ENCODE peak calls at places on chromosomes 13 and 19, in four cellular contexts. Y, Z, A and J are unnamed samples.
A peak's percentile ranks its signal among the peaks of the same experiment; 100 is the strongest.

GRCh38 chr13:73194310-73194709 is 135.5 kb downstream of the KLF5 start:
- DNase-seq in Y (no peak), Z (peak; percentile 46), A (no peak), J (no peak)

GRCh38 chr13:27556109-27556508 is 64.2 kb downstream of the LNX2 start:
- DNase-seq in Y (no peak), Z (no peak), A (no peak), J (no peak)

GRCh38 chr13:44174769-44175425 is 198.7 kb upstream of the SERP2 start:
- DNase-seq in Y (no peak), Z (no peak), A (peak; percentile 28), J (no peak)

GRCh38 chr19:4714016-4714415 is 9.6 kb downstream of the DPP9 start:
- DNase-seq in Y (no peak), Z (no peak), A (no peak), J (no peak)

GRCh38 chr13:99404005-99404755 is 97.0 kb upstream of the GPR183 start:
- DNase-seq in Y (no peak), Z (no peak), A (no peak), J (no peak)

GRCh38 chr13:38872693-38873092 is 117.9 kb downstream of the STOML3 start:
- DNase-seq in Y (no peak), Z (peak; percentile 11), A (no peak), J (no peak)

GRCh38 chr13:99798756-99799155 is 172.8 kb downstream of the ZIC5 start:
- DNase-seq in Y (no peak), Z (no peak), A (no peak), J (no peak)

GRCh38 chr13:67229438-67230242 is 496 bp downstream of the PCDH9 start:
- DNase-seq in Y (no peak), Z (no peak), A (no peak), J (no peak)

GRCh38 chr13:108044929-108045328 is 170.4 kb downstream of the LIG4 start:
- DNase-seq in Y (no peak), Z (no peak), A (no peak), J (no peak)

GRCh38 chr19:8209111-8209964 is at the start of gene CERS4:
- DNase-seq in Y (peak; percentile 38), Z (peak; percentile 76), A (peak; percentile 77), J (no peak)

GRCh38 chr13:30169442-30169841 is 137.9 kb downstream of the KATNAL1 start:
- DNase-seq in Y (no peak), Z (no peak), A (no peak), J (no peak)

GRCh38 chr13:39106216-39106995 is 68.2 kb downstream of the NHLRC3 start:
- DNase-seq in Y (no peak), Z (peak; percentile 8), A (no peak), J (no peak)

GRCh38 chr13:44302233-44302632 is 71.4 kb upstream of the SERP2 start:
- DNase-seq in Y (no peak), Z (no peak), A (no peak), J (no peak)

GRCh38 chr13:98060282-98060681 is 82.6 kb upstream of the FARP1 start:
- DNase-seq in Y (no peak), Z (no peak), A (no peak), J (no peak)
- TF ChIP-seq CTCF in Y (no peak), Z (no peak), A (no peak), J (no peak)

DNA sequence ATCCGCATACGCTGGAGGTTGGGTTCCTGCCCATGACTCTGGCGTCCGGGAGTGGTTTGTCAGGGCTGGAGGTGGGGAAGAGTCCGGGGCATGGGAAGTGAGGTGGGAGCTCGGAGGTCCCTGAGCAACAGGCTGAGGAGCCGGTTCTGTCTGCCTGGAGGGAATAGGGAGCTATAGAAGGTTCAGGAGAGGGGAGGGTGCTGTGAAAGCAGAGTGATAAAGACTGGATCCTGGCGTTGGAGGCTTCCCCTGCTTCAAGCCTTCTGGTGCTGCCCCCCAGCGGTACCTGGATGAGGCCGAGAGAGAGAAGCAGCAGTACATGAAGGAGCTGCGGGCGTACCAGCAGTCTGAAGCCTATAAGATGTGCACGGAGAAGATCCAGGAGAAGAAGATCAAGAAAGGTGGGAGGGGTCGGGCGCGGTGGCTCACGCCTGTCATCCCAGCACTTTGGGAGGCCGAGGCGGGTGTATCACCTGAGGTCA is 2.6 kb downstream of the HMG20B start:
- DNase-seq in Y (no peak), Z (no peak), A (no peak), J (no peak)
- TF ChIP-seq CTCF in Y (no peak), Z (no peak), A (no peak), J (no peak)

GRCh38 chr19:6778386-6778785 is 5.9 kb downstream of the VAV1 start:
- DNase-seq in Y (no peak), Z (no peak), A (no peak), J (no peak)

GRCh38 chr19:6776999-6777398 is 4.5 kb downstream of the VAV1 start:
- DNase-seq in Y (no peak), Z (no peak), A (no peak), J (no peak)

GRCh38 chr19:6777434-6777833 is 4.9 kb downstream of the VAV1 start:
- DNase-seq in Y (no peak), Z (no peak), A (no peak), J (no peak)

GRCh38 chr19:6774821-6775707 is 2.6 kb downstream of the VAV1 start:
- DNase-seq in Y (no peak), Z (no peak), A (no peak), J (peak; percentile 57)

GRCh38 chr19:6779204-6779603 is 6.7 kb downstream of the VAV1 start:
- DNase-seq in Y (no peak), Z (no peak), A (no peak), J (no peak)
- TF ChIP-seq CTCF in Y (no peak), Z (no peak), A (no peak), J (no peak)

GRCh38 chr19:35959040-35959967 is 23.1 kb downstream of the LRFN3 start:
- DNase-seq in Y (no peak), Z (peak; percentile 56), A (no peak), J (no peak)
- TF ChIP-seq CTCF in Y (no peak), Z (peak; percentile 30), A (no peak), J (peak; percentile 29)

GRCh38 chr19:49799798-49800376 is 13.2 kb downstream of the FUZ start:
- DNase-seq in Y (no peak), Z (no peak), A (no peak), J (no peak)
- TF ChIP-seq CTCF in Y (no peak), Z (no peak), A (no peak), J (no peak)

GRCh38 chr19:30664358-30665058 is 292.3 kb downstream of the ZNF536 start:
- DNase-seq in Y (no peak), Z (no peak), A (no peak), J (peak; percentile 13)
- TF ChIP-seq CTCF in Y (no peak), Z (no peak), A (no peak), J (no peak)

GRCh38 chr19:41941410-41942202 is 13.4 kb upstream of the ERFL start:
- DNase-seq in Y (no peak), Z (no peak), A (no peak), J (no peak)

GRCh38 chr19:41945135-41945766 is 13.9 kb downstream of the RABAC1 start:
- DNase-seq in Y (no peak), Z (peak; percentile 83), A (no peak), J (peak; percentile 62)

GRCh38 chr19:41940443-41941409 is 12.5 kb upstream of the ERFL start:
- DNase-seq in Y (no peak), Z (no peak), A (no peak), J (no peak)

GRCh38 chr19:41939861-41940442 is 11.7 kb upstream of the ERFL start:
- DNase-seq in Y (no peak), Z (peak; percentile 62), A (no peak), J (no peak)

DNA sequence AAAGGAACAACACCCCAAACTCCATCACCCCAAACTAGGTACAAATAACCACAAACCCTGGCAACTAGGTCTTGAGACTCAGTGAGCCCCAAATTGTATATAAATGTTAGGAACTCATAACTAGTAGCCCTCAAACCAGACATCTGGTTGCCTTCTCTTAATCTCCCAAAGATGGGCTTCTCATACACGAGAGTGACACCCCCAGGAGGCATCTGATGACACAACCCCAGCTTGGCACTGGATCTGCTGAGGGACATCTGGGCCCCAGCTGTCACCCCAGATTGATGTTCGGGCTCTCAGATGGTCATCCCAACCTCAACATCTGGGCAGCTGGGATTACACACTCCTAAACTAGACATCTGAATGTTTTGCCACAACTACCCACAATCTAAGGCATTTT is 14.8 kb downstream of the RABAC1 start:
- DNase-seq in Y (no peak), Z (no peak), A (no peak), J (no peak)
- TF ChIP-seq CTCF in Y (no peak), Z (no peak), A (no peak), J (no peak)

DNA sequence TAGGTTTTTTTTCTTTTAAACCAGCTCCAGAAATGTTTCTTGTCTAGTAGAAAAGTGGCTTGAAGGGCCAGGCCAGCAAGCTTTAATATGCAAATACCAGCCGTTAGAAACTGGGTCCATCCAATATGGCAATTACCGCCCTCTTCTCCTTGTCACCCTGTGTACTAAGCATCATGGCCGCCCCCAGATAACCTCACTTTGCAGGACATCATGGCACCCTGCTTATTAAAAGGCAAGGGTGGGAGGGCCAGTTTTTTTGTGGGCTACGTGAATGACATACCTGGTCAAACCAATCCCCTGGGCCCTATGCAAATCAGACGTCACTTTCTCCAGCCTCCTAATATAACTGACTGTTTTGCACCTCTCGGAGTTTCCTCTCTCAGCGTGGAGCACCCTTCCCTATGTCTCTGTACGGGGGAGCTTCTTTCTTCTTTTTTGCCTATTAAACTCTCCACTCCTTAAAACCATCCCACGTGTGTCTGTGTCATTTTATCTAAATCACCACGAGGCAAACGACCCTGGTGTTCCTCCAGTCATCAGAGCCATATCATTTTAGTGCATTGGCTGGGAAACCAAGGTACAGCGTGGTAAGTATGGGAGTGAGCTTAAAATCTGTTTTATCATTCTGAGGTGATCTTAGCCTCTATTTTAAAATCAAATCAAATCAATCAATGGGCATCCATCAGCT is 27.7 kb downstream of the OXGR1 start:
- DNase-seq in Y (no peak), Z (no peak), A (no peak), J (no peak)
- TF ChIP-seq CTCF in Y (no peak), Z (no peak), A (no peak), J (no peak)

GRCh38 chr19:56094449-56094848 is 26.6 kb downstream of the ZNF787 start:
- DNase-seq in Y (no peak), Z (no peak), A (no peak), J (no peak)
- TF ChIP-seq CTCF in Y (no peak), Z (no peak), A (no peak), J (no peak)